ENCODE peak calls at places on chromosomes 12 and 14, in four cellular contexts. A, V, U and T are unnamed samples.
A peak's percentile ranks its signal among the peaks of the same experiment; 100 is the strongest.

GRCh38 chr12:14771651-14772137 is 31.6 kb downstream of the WBP11 start:
- DNase-seq in V (no peak), U (no peak), A (no peak), T (no peak)

GRCh38 chr14:70052990-70053389 is 135.8 kb downstream of the SLC8A3 start:
- DNase-seq in U (peak; percentile 28), V (no peak), A (no peak), T (no peak)

GRCh38 chr12:53180270-53180930 is at the start of the genes CSAD and ZNF740:
- DNase-seq in U (peak; percentile 99), V (peak; percentile 99), A (peak; percentile 90), T (peak; percentile 98)

GRCh38 chr12:12282761-12283160 is 15.9 kb upstream of the LRP6 start:
- DNase-seq in U (peak; percentile 77), A (no peak), V (no peak), T (no peak)

GRCh38 chr12:103140217-103140616 is 182.7 kb downstream of the ASCL1 start:
- DNase-seq in U (no peak), V (no peak), A (no peak), T (no peak)

GRCh38 chr14:39145266-39145966 is 24.7 kb downstream of the TRAPPC6B start:
- DNase-seq in V (no peak), U (no peak), A (no peak), T (no peak)

GRCh38 chr12:3342051-3342450 is 149.0 kb upstream of the PRMT8 start:
- DNase-seq in A (no peak), V (peak; percentile 73), U (peak; percentile 66), T (peak; percentile 40)

GRCh38 chr14:74476107-74476506 is 17.0 kb downstream of the NPC2 start:
- DNase-seq in A (no peak), U (no peak), V (no peak), T (no peak)

GRCh38 chr12:26264215-26264838 is 69.0 kb downstream of the SSPN start:
- DNase-seq in V (no peak), U (no peak), A (no peak), T (no peak)

GRCh38 chr12:60035835-60036234 is 440.0 kb downstream of the SLC16A7 start:
- DNase-seq in V (no peak), U (peak; percentile 51), A (no peak), T (no peak)

GRCh38 chr14:64692597-64693350 is 11.4 kb upstream of the PLEKHG3 start:
- DNase-seq in A (no peak), V (no peak), U (no peak), T (no peak)

GRCh38 chr14:60175255-60175902 is 10.2 kb upstream of the DHRS7 start:
- DNase-seq in A (no peak), U (peak; percentile 82), V (no peak), T (no peak)

GRCh38 chr14:101593411-101594181 is 32.3 kb downstream of the DIO3 start:
- DNase-seq in U (no peak), A (no peak), V (no peak), T (no peak)

GRCh38 chr12:4939418-4940023 is 29.8 kb downstream of the KCNA1 start:
- DNase-seq in V (no peak), U (peak; percentile 2), A (no peak), T (no peak)

GRCh38 chr12:92538970-92539749 is 163.6 kb upstream of the PLEKHG7 start:
- DNase-seq in V (no peak), A (no peak), U (peak; percentile 68), T (peak; percentile 62)